ENCODE peak calls at places on chromosomes 12 and 14, in nine cellular contexts. P is heart right ventricle; O is left ventricle myocardium superior; N is activated CD8-positive, alpha-beta T cell treated with anti-CD3 and anti-CD28 coated beads, Interleukin-2, amount 10 ng/mL, durations not matched to agents 7 days and 5 days; G is CD8-positive, alpha-beta T cell; I is sciatic nerve; X is IMR-90; U is Right ventricle myocardium inferior; Q is effector memory CD8-positive, alpha-beta T cell. F is an unnamed sample.

GRCh38 chr12:6336859-6337744 is 4.8 kb downstream of the TNFRSF1A start:
- ATAC-seq in X (no peak), G (peak; percentile 34), I (peak; percentile 1), Q (peak; percentile 69), P (peak; percentile 0), N (peak; percentile 40), U (no peak), O (no peak), F (peak; percentile 0)

GRCh38 chr12:108831309-108831991 is 25.9 kb downstream of the SSH1 start:
- ATAC-seq in I (no peak), O (no peak), U (no peak), N (peak; percentile 65), P (no peak), G (no peak), X (no peak), Q (peak; percentile 83), F (no peak)

GRCh38 chr14:105974902-105975301 is 448.5 kb downstream of the TMEM121 start:
- ATAC-seq in X (no peak), Q (peak; percentile 86), U (no peak), G (peak; percentile 97), O (no peak), I (no peak), N (peak; percentile 95), P (no peak), F (peak; percentile 49)

GRCh38 chr12:132766380-132767085 is 4.9 kb upstream of the ANKLE2 start:
- ATAC-seq in U (peak; percentile 23), Q (no peak), P (peak; percentile 40), G (no peak), X (no peak), O (peak; percentile 29), I (no peak), N (no peak), F (peak; percentile 25)

GRCh38 chr14:76929927-76930326 is 98.6 kb downstream of the IRF2BPL start:
- ATAC-seq in X (no peak), P (no peak), N (peak; percentile 70), O (peak; percentile 45), I (peak; percentile 38), U (peak; percentile 38), G (peak; percentile 84), Q (peak; percentile 64), F (no peak)

GRCh38 chr12:109793826-109794501 is 39.2 kb downstream of the TRPV4 start:
- ATAC-seq in U (no peak), O (no peak), Q (no peak), P (peak; percentile 38), X (no peak), I (no peak), N (no peak), G (no peak), F (no peak)

GRCh38 chr12:122422769-122423257 is 344 bp upstream of the CLIP1 start:
- ATAC-seq in I (peak; percentile 29), N (peak; percentile 5), O (no peak), P (no peak), Q (peak; percentile 6), G (peak; percentile 11), X (peak; percentile 15), U (no peak), F (peak; percentile 16)

GRCh38 chr14:90193925-90194324 is 62.4 kb upstream of the PSMC1 start:
- ATAC-seq in I (no peak), U (no peak), G (no peak), X (no peak), N (no peak), P (no peak), Q (no peak), O (no peak), F (peak; percentile 49)

GRCh38 chr14:93271111-93271510 is 61.7 kb downstream of the BTBD7 start:
- ATAC-seq in G (no peak), P (no peak), Q (no peak), U (no peak), X (no peak), O (no peak), I (no peak), N (no peak), F (no peak)

GRCh38 chr14:106729551-106729950 is 1203.2 kb downstream of the TMEM121 start:
- ATAC-seq in P (no peak), O (no peak), I (no peak), G (no peak), X (no peak), Q (no peak), U (no peak), N (no peak), F (no peak)

GRCh38 chr12:51389302-51389999 is 1.8 kb downstream of the GALNT6 start:
- ATAC-seq in O (no peak), I (no peak), Q (peak; percentile 4), G (peak; percentile 57), N (no peak), X (peak; percentile 50), P (no peak), U (no peak), F (peak; percentile 9)

GRCh38 chr12:21220266-21220665 is 89.3 kb downstream of the SLCO1B1 start:
- ATAC-seq in G (no peak), X (no peak), P (no peak), N (no peak), Q (no peak), O (no peak), I (no peak), U (no peak), F (no peak)

GRCh38 chr12:19482036-19482435 is 42.7 kb downstream of the AEBP2 start:
- ATAC-seq in Q (no peak), U (no peak), X (peak; percentile 35), P (no peak), I (no peak), G (no peak), N (no peak), O (no peak), F (no peak)

GRCh38 chr12:53659609-53660008 is 16.3 kb downstream of the ATP5MC2 start:
- ATAC-seq in Q (no peak), G (no peak), U (peak; percentile 44), P (peak; percentile 67), O (peak; percentile 71), I (peak; percentile 31), N (no peak), X (peak; percentile 24), F (peak; percentile 71)

GRCh38 chr14:104001003-104001402 is 58.7 kb upstream of the RD3L start:
- ATAC-seq in G (peak; percentile 58), N (peak; percentile 49), X (no peak), O (peak; percentile 69), Q (no peak), P (peak; percentile 61), I (no peak), U (peak; percentile 68), F (peak; percentile 24)

GRCh38 chr12:26991826-26992225 is 22.4 kb downstream of the TM7SF3 start:
- ATAC-seq in X (no peak), O (no peak), G (no peak), U (no peak), Q (no peak), N (no peak), P (no peak), I (no peak), F (no peak)

GRCh38 chr12:79737875-79738718 is 47.3 kb upstream of the PAWR start:
- ATAC-seq in G (no peak), U (no peak), X (peak; percentile 63), Q (no peak), O (no peak), I (no peak), P (no peak), N (no peak), F (peak; percentile 43)

GRCh38 chr14:79540394-79540793 is 670.9 kb downstream of the DIO2 start:
- ATAC-seq in N (no peak), P (no peak), Q (no peak), I (no peak), X (no peak), G (no peak), U (no peak), O (no peak), F (no peak)

GRCh38 chr12:112350593-112351592 is 31.3 kb downstream of the HECTD4 start:
- ATAC-seq in P (no peak), N (no peak), Q (no peak), O (peak; percentile 49), I (no peak), G (no peak), U (no peak), X (no peak), F (no peak)